ENCODE peak calls at places on chromosome 19, in four cellular contexts. F is effector memory CD8-positive, alpha-beta T cell; U is stimulated activated CD4-positive, alpha-beta T cell treated with anti-CD3 and anti-CD28 coated beads, Interleukin-4, amount 100 ng/mL, for 48 hours; V is GM19239. Q is an unnamed sample.
A peak's percentile ranks its signal among the peaks of the same experiment; 100 is the strongest.

GRCh38 chr19:16225279-16226183 is 27.8 kb downstream of the AP1M1 start:
- DNase-seq in U (no peak), V (no peak), F (no peak), Q (no peak)

GRCh38 chr19:55284405-55285058 is 735 bp downstream of the BRSK1 start:
- DNase-seq in U (no peak), V (no peak), F (no peak), Q (no peak)

GRCh38 chr19:48489608-48490216 is 20.5 kb downstream of the CYTH2 start:
- DNase-seq in V (peak; percentile 91), F (peak; percentile 83), U (peak; percentile 76), Q (peak; percentile 49)

GRCh38 chr19:30695171-30695875 is 323.1 kb downstream of the ZNF536 start:
- DNase-seq in V (no peak), F (no peak), U (no peak), Q (no peak)

GRCh38 chr19:9705836-9706235 is 30.9 kb upstream of the ZNF562 start:
- DNase-seq in F (no peak), V (no peak), U (no peak), Q (peak; percentile 85)

GRCh38 chr19:45451181-45451849 is 16.5 kb upstream of the FOSB start:
- DNase-seq in F (peak; percentile 84), U (no peak), V (no peak), Q (no peak)

GRCh38 chr19:17318966-17319365 is 9.6 kb downstream of the DDA1 start:
- DNase-seq in V (no peak), U (no peak), F (no peak), Q (no peak)

GRCh38 chr19:6060600-6061391 is 49.5 kb downstream of the RFX2 start:
- DNase-seq in V (no peak), F (no peak), U (no peak), Q (peak; percentile 77)

GRCh38 chr19:51691122-51692064 is 1.7 kb upstream of the SPACA6 start:
- DNase-seq in F (no peak), V (no peak), U (no peak), Q (no peak)

GRCh38 chr19:38228005-38228377 is 4.0 kb upstream of the DPF1 start:
- DNase-seq in F (no peak), V (no peak), U (no peak), Q (no peak)

GRCh38 chr19:16293133-16294085 is 31.2 kb upstream of the KLF2 start:
- DNase-seq in U (no peak), F (no peak), V (no peak), Q (no peak)

GRCh38 chr19:17303940-17304267 is 679 bp upstream of the ABHD8 start:
- DNase-seq in F (no peak), U (no peak), V (no peak), Q (no peak)

GRCh38 chr19:16170134-16170533 is 3.2 kb downstream of the CIB3 start:
- DNase-seq in V (no peak), F (no peak), U (no peak), Q (no peak)

GRCh38 chr19:29927944-29928669 is 13.9 kb upstream of the URI1 start:
- DNase-seq in V (peak; percentile 35), F (no peak), U (no peak), Q (no peak)

GRCh38 chr19:1441677-1442438 is 3.7 kb downstream of the RPS15 start:
- DNase-seq in V (no peak), U (no peak), F (no peak), Q (no peak)

GRCh38 chr19:50723069-50723468 is at the start of gene CLEC11A:
- DNase-seq in V (no peak), U (no peak), F (no peak), Q (peak; percentile 70)

GRCh38 chr19:23823952-23824389 is 65.3 kb upstream of the ZNF681 start:
- DNase-seq in U (no peak), V (no peak), F (no peak), Q (peak; percentile 25)

GRCh38 chr19:51341976-51342580 is at the start of gene VSIG10L:
- DNase-seq in F (no peak), U (no peak), V (no peak), Q (no peak)

GRCh38 chr19:1944088-1944915 is 3.3 kb downstream of the CSNK1G2 start:
- DNase-seq in F (no peak), U (no peak), V (no peak), Q (no peak)

GRCh38 chr19:54955356-54955755 is 8.0 kb upstream of the NLRP7 start:
- DNase-seq in F (no peak), V (no peak), U (no peak), Q (no peak)

GRCh38 chr19:44570984-44571684 is 41.7 kb upstream of the CEACAM20 start:
- DNase-seq in U (peak; percentile 33), V (peak; percentile 22), F (peak; percentile 3), Q (peak; percentile 76)